ENCODE peak calls at places on chromosome 21, in four cellular contexts. Z, K, H and M are unnamed samples.

GRCh38 chr21:14843991-14844390 is 220.8 kb downstream of the NRIP1 start:
- DNase-seq in Z (no peak), K (peak), H (no peak), M (no peak)

GRCh38 chr21:15592271-15592860 is 137.4 kb upstream of the USP25 start:
- DNase-seq in Z (peak), K (peak), H (no peak), M (peak)

GRCh38 chr21:15005391-15005790 is 59.4 kb downstream of the NRIP1 start:
- DNase-seq in Z (no peak), K (no peak), H (no peak), M (no peak)

GRCh38 chr21:40976198-40977114 is 129.5 kb upstream of the DSCAM start:
- DNase-seq in Z (no peak), K (no peak), H (no peak), M (no peak)

GRCh38 chr21:29441651-29442050 is 142.9 kb downstream of the BACH1 start:
- DNase-seq in Z (no peak), K (peak), H (no peak), M (no peak)

GRCh38 chr21:46151261-46151988 is 4.0 kb downstream of the FTCD start:
- DNase-seq in Z (no peak), K (no peak), H (no peak), M (no peak)

GRCh38 chr21:41254090-41254700 is 62.4 kb upstream of the FAM3B start:
- DNase-seq in Z (peak), K (peak), H (no peak), M (no peak)

GRCh38 chr21:46060596-46061061 is 37.3 kb upstream of the COL6A2 start:
- DNase-seq in Z (peak), K (peak), H (peak), M (peak)

GRCh38 chr21:29715089-29715488 is 224.7 kb downstream of the GRIK1 start:
- DNase-seq in Z (no peak), K (no peak), H (no peak), M (no peak)

GRCh38 chr21:45270306-45270821 is 17.3 kb downstream of the POFUT2 start:
- DNase-seq in Z (no peak), K (no peak), H (no peak), M (no peak)

GRCh38 chr21:28126521-28127317 is 866.0 kb downstream of the LTN1 start:
- DNase-seq in Z (no peak), K (no peak), H (no peak), M (no peak)

GRCh38 chr21:19268634-19269138 is 865.1 kb upstream of the TMPRSS15 start:
- DNase-seq in Z (no peak), K (no peak), H (no peak), M (no peak)

GRCh38 chr21:45302082-45303061 is 14.7 kb upstream of the POFUT2 start:
- DNase-seq in Z (no peak), K (no peak), H (peak), M (no peak)

GRCh38 chr21:41045534-41046268 is 122.3 kb upstream of the BACE2 start:
- DNase-seq in Z (no peak), K (no peak), H (no peak), M (no peak)

GRCh38 chr21:46661211-46661625 is 25.7 kb downstream of the PRMT2 start:
- DNase-seq in Z (peak), K (peak), H (peak), M (peak)

GRCh38 chr21:15332572-15332971 is 267.8 kb upstream of the NRIP1 start:
- DNase-seq in Z (no peak), K (no peak), H (no peak), M (no peak)

GRCh38 chr21:32742470-32742869 is 14.7 kb upstream of the SYNJ1 start:
- DNase-seq in Z (no peak), K (no peak), H (no peak), M (no peak)

GRCh38 chr21:45513003-45513706 is 29.1 kb downstream of the SLC19A1 start:
- DNase-seq in Z (no peak), K (no peak), H (peak), M (no peak)

GRCh38 chr21:15986277-15986676 is 256.5 kb downstream of the USP25 start:
- DNase-seq in Z (no peak), K (peak), H (no peak), M (no peak)

GRCh38 chr21:28069446-28069845 is 923.2 kb downstream of the LTN1 start:
- DNase-seq in Z (peak), K (peak), H (no peak), M (peak)

GRCh38 chr21:46564391-46564790 is 40.5 kb downstream of the S100B start:
- DNase-seq in Z (no peak), K (no peak), H (no peak), M (no peak)

GRCh38 chr21:33117268-33117888 is 47.4 kb downstream of the OLIG1 start:
- DNase-seq in Z (no peak), K (no peak), H (no peak), M (no peak)

GRCh38 chr21:45405271-45405818 is 380 bp downstream of the COL18A1 start:
- DNase-seq in Z (no peak), K (peak), H (peak), M (peak)

GRCh38 chr21:15401331-15401730 is 328.5 kb upstream of the USP25 start:
- DNase-seq in Z (no peak), K (no peak), H (no peak), M (no peak)

GRCh38 chr21:29938968-29939858 is 583 bp downstream of the GRIK1 start:
- DNase-seq in Z (no peak), K (peak), H (peak), M (no peak)

GRCh38 chr21:18801468-18801867 is 397.9 kb upstream of the TMPRSS15 start:
- DNase-seq in Z (no peak), K (peak), H (no peak), M (no peak)

GRCh38 chr21:28554660-28555475 is 437.8 kb downstream of the LTN1 start:
- DNase-seq in Z (peak), K (peak), H (no peak), M (peak)

GRCh38 chr21:36725793-36726386 is 27.0 kb downstream of the SIM2 start:
- DNase-seq in Z (no peak), K (no peak), H (no peak), M (no peak)

GRCh38 chr21:45525910-45526306 is 16.3 kb downstream of the SLC19A1 start:
- DNase-seq in Z (no peak), K (no peak), H (peak), M (no peak)

GRCh38 chr21:45970674-45971486 is 10.7 kb upstream of the COL6A1 start:
- DNase-seq in Z (no peak), K (peak), H (peak), M (peak)

GRCh38 chr21:15058718-15059316 is 6.0 kb downstream of the NRIP1 start:
- DNase-seq in Z (peak), K (peak), H (no peak), M (peak)

GRCh38 chr21:39085843-39086415 is 97.3 kb downstream of the PSMG1 start:
- DNase-seq in Z (no peak), K (no peak), H (no peak), M (no peak)

GRCh38 chr21:39086547-39086946 is 96.7 kb downstream of the PSMG1 start:
- DNase-seq in Z (no peak), K (no peak), H (no peak), M (no peak)

GRCh38 chr21:39088831-39089380 is 94.3 kb downstream of the PSMG1 start:
- DNase-seq in Z (peak), K (peak), H (no peak), M (peak)

GRCh38 chr21:39087976-39088370 is 95.3 kb downstream of the PSMG1 start:
- DNase-seq in Z (no peak), K (no peak), H (no peak), M (no peak)

GRCh38 chr21:39087238-39087975 is 95.8 kb downstream of the PSMG1 start:
- DNase-seq in Z (no peak), K (peak), H (peak), M (no peak)
- H3K4me3 ChIP-seq in Z (no peak), K (no peak), H (peak), M (no peak)

GRCh38 chr21:24995206-24995605 is 612.1 kb downstream of the MRPL39 start:
- DNase-seq in Z (no peak), K (peak), H (no peak), M (no peak)
- TF ChIP-seq CTCF in Z (no peak), K (no peak), H (no peak), M (no peak)

GRCh38 chr21:34201001-34201400 is 127.6 kb downstream of the MRPS6 start:
- DNase-seq in Z (no peak), K (no peak), H (no peak), M (no peak)
- H3K4me3 ChIP-seq in Z (no peak), K (no peak), H (peak), M (no peak)

DNA sequence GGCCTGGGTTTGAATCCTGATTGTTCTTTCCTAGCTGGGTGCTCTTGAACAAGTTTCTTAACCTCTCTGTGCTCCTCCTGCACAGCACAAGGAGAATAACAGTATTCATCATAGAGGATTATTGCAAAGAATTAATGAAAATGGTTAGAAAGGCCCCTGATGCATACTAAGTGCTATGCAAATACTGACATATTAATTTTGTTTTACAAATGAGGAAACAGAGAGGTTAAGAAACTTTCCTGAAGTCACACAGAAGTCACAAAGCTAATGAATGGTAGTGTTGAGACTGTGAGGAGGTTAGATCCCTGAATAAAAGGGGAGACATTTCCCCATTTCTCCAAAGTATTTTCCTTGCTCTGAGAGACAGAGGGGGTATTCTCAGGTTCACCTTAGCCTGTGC is 99.0 kb downstream of the KCNJ6 start:
- DNase-seq in Z (no peak), K (no peak), H (no peak), M (no peak)
- TF ChIP-seq CTCF in Z (no peak), K (no peak), H (no peak), M (no peak)

DNA sequence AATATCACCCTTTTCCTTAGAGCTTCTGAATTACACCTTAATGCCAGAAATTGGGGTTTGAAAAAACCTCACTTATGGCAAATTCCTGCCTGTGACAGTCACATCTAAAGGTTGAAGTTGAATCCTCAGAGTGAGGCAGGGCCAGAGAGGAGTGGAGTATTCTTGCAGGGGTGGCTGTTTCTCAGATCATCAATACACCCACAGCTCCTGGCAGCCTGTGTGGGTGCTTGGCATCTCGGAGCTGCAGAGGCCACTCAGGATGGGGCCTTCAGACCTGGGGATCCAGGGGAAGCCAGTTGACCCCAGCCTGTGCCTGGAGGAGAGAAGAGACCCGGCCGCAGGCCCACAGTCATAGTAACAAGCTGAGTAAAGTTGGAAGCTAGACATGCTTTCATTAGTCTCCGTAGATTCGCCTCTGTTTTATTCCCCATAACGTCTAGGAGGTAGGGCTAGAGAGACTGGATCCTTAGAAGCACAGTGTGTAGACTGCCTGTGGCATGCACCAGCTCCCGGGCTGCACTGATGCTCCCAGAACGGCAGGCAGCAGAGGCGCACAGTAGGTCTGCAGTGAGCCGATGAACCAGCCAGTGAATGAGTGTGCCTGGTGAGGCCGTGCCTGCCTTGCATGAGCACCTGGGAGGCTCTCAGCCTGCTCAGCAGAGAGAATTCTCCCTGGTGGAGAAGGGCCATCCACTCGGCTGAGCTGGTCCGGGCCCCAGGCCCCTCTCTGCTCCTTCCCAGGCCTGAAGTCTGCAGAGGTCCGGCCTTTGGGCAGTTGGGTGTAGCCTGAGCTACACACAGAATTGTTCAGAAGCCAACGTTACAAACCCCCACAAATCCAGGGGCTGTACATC is 42.9 kb downstream of the TFF3 start:
- DNase-seq in Z (no peak), K (no peak), H (no peak), M (no peak)
- H3K4me3 ChIP-seq in Z (no peak), K (no peak), H (no peak), M (no peak)

DNA sequence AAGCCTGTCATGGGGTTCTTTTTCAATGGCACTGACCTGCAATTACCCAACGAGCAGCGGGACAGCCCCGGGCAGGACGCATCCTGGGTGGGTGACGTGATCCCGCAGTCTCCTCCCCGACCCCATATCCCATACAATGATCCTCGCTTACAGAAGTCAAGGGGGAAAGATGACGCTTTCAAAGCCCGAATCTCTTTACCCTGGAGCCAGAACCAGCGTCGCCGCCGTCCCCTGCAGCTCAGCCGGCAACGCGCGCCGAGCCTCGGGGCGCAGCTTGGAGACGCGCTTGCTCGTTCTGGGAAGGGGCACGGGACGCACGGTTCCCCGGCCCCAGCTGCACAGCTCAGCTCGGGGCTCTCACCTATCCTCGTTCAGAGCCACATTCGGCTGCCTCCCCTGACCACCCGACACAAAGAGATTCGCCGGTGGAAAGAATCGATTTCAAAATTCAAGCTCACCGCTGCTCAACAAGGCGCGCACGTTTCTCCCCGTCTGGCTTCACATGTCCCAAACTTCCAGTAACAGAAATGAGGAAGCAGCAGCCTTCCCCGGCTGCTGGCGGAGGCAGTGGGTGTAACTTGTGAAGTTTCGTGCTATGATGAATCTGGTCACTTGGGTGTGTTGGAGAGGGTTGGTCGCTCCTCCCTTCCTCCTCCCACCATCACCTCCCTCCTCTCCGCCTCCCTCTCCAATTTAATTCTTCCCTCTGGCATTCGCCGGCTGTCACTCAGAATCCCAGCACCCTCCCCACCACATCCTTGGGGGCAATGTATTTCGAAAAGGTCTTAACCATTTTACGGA is at the start of gene TIAM1:
- DNase-seq in Z (peak), K (peak), H (peak), M (peak)
- TF ChIP-seq CTCF in Z (no peak), K (no peak), H (no peak), M (no peak)

GRCh38 chr21:43938751-43939442 is 73.2 kb upstream of the TRAPPC10 start:
- DNase-seq in Z (peak), K (peak), H (peak), M (peak)
- H3K4me3 ChIP-seq in Z (peak), K (peak), H (peak), M (peak)

DNA sequence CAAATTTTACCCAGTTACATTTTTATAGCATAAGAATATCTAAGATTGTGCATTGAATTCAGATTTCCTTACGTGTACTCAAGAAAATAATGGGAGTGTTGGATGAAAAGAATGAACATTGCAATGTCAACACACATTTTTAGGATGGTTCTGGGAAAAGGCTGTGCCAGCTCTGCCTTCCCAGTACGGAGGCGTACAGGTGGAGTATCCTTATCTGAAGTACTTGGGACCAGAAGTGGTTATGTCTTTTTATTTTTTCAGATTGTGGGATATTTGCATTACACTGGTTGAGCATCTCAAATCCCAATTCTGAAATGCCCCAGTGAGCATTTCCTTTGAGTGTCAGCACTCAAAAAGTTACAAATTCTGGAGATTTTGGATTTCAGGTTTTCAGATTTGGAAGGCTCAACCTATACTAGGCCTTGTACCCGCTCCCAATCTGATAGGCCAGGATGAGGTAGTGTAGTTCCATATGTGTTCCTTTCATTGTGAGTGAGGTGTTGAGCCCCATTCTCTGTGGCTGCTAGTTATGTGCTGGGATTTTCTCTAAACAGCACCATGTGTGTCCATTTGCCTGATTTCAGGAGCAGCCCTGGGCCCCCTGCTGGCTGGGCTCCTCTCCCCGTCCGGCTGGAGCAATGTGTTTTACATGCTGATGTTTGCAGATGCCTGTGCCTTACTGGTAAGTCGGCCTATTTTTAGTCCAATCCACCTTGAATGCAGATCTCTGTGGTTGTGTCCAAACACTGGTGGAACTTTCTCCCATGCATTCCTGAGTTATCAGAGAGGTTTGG is 60.8 kb downstream of the SLC37A1 start:
- DNase-seq in Z (no peak), K (peak), H (no peak), M (peak)
- TF ChIP-seq CTCF in Z (no peak), K (peak), H (no peak), M (peak)